ENCODE peak calls at places on chromosomes 16 and 17, in eight cellular contexts. Y is CD8-positive, alpha-beta T cell; U is mesendoderm; L is SJSA1; P is T-helper 17 cell; Z is heart left ventricle; R is GM23248; I is CD8-positive, alpha-beta memory T cell. C is an unnamed sample.

GRCh38 chr16:55955845-55956244 is 80.7 kb upstream of the CES5A start:
- DNase-seq in U (no peak), L (no peak), P (no peak), Y (no peak), R (no peak), Z (peak; percentile 87), I (no peak), C (no peak)

GRCh38 chr16:80718480-80719220 is 85.7 kb downstream of the CDYL2 start:
- DNase-seq in I (no peak), R (no peak), U (peak; percentile 39), Z (no peak), P (no peak), Y (no peak), L (no peak), C (no peak)

GRCh38 chr17:14737984-14738651 is 437.2 kb downstream of the HS3ST3B1 start:
- DNase-seq in L (peak; percentile 94), I (no peak), U (peak; percentile 57), P (no peak), Z (peak; percentile 54), Y (no peak), R (peak; percentile 98), C (no peak)

GRCh38 chr16:49750341-49751011 is 105.4 kb downstream of the ZNF423 start:
- DNase-seq in Z (no peak), L (no peak), P (no peak), R (peak; percentile 31), U (no peak), Y (no peak), I (no peak), C (no peak)

GRCh38 chr17:51734462-51734861 is 424.1 kb downstream of the CA10 start:
- DNase-seq in U (peak; percentile 63), Y (no peak), P (no peak), R (peak; percentile 6), I (no peak), L (no peak), Z (peak; percentile 18), C (no peak)

GRCh38 chr17:66379539-66379938 is 77.1 kb downstream of the PRKCA start:
- DNase-seq in I (no peak), L (no peak), Z (no peak), U (no peak), R (no peak), Y (no peak), P (no peak), C (no peak)

GRCh38 chr17:65711671-65712276 is 150.3 kb upstream of the AXIN2 start:
- DNase-seq in U (no peak), R (no peak), Z (no peak), Y (no peak), P (no peak), L (no peak), I (no peak), C (no peak)

GRCh38 chr16:23013484-23013883 is 135.8 kb downstream of the USP31 start:
- DNase-seq in U (peak; percentile 47), P (no peak), R (peak; percentile 2), Z (no peak), Y (no peak), I (no peak), L (no peak), C (no peak)

GRCh38 chr17:64630309-64631223 is 31.5 kb downstream of the SMURF2 start:
- DNase-seq in U (no peak), Y (no peak), L (no peak), P (no peak), R (no peak), Z (no peak), I (no peak), C (no peak)

GRCh38 chr17:48246623-48247022 is 139.1 kb downstream of the SNX11 start:
- DNase-seq in U (peak; percentile 65), L (peak; percentile 60), P (no peak), R (peak; percentile 46), I (no peak), Z (no peak), Y (no peak), C (no peak)

GRCh38 chr16:23519282-23519681 is 9.0 kb upstream of the GGA2 start:
- DNase-seq in U (no peak), P (no peak), L (no peak), I (no peak), Z (no peak), Y (no peak), R (peak; percentile 7), C (no peak)

GRCh38 chr16:57316390-57317017 is 32.0 kb upstream of the PLLP start:
- DNase-seq in L (peak; percentile 84), U (peak; percentile 65), I (no peak), Y (no peak), Z (no peak), R (peak; percentile 94), P (no peak), C (no peak)

GRCh38 chr17:2174048-2174447 is 119.1 kb downstream of the HIC1 start:
- DNase-seq in I (no peak), L (peak; percentile 43), P (no peak), Z (no peak), Y (no peak), U (no peak), R (peak; percentile 63), C (no peak)

GRCh38 chr17:3963214-3964201 is 729 bp downstream of the ATP2A3 start:
- DNase-seq in Y (peak; percentile 76), L (no peak), P (peak; percentile 63), U (no peak), Z (no peak), R (no peak), I (peak; percentile 66), C (peak; percentile 89)

GRCh38 chr17:32349503-32349853 is 479 bp upstream of the ZNF207 start:
- DNase-seq in I (no peak), L (no peak), R (peak; percentile 45), P (no peak), U (peak; percentile 29), Y (no peak), Z (no peak), C (no peak)

GRCh38 chr16:17828012-17828411 is 357.3 kb upstream of the XYLT1 start:
- DNase-seq in L (peak; percentile 10), Y (no peak), Z (no peak), P (no peak), R (peak; percentile 77), I (no peak), U (no peak), C (no peak)

GRCh38 chr16:8594149-8594666 is 3.9 kb upstream of the TMEM114 start:
- DNase-seq in U (no peak), P (no peak), R (no peak), L (no peak), Y (no peak), Z (no peak), I (no peak), C (no peak)

GRCh38 chr17:37147301-37147812 is 198.6 kb downstream of the AATF start:
- DNase-seq in I (no peak), P (no peak), Y (no peak), R (no peak), L (peak; percentile 10), U (no peak), Z (no peak), C (peak; percentile 28)

GRCh38 chr17:17041018-17041521 is 1.2 kb upstream of the MPRIP start:
- DNase-seq in I (no peak), U (peak; percentile 67), R (peak; percentile 88), Y (no peak), L (peak; percentile 65), Z (peak; percentile 65), P (no peak), C (no peak)

GRCh38 chr16:48676836-48677235 is 66.9 kb upstream of the N4BP1 start:
- DNase-seq in I (no peak), L (no peak), U (no peak), Y (no peak), R (peak; percentile 45), P (no peak), Z (no peak), C (no peak)

GRCh38 chr17:61201211-61201610 is 198.4 kb upstream of the TBX2 start:
- DNase-seq in Y (no peak), R (peak; percentile 91), P (no peak), I (no peak), U (no peak), L (peak; percentile 96), Z (no peak), C (no peak)

GRCh38 chr16:88007321-88007731 is 56.1 kb downstream of the BANP start:
- DNase-seq in R (no peak), P (no peak), U (no peak), Z (no peak), I (no peak), L (no peak), Y (no peak), C (no peak)

GRCh38 chr16:75789237-75789636 is 62.9 kb upstream of the CPHXL start:
- DNase-seq in U (peak; percentile 55), I (no peak), Y (no peak), R (peak; percentile 66), Z (no peak), L (peak; percentile 29), P (no peak), C (peak; percentile 15)

GRCh38 chr17:48162946-48163506 is 55.5 kb downstream of the SNX11 start:
- DNase-seq in U (no peak), Y (no peak), I (no peak), L (peak; percentile 77), R (no peak), Z (no peak), P (no peak), C (no peak)

GRCh38 chr17:72440961-72441360 is 320.1 kb downstream of the SOX9 start:
- DNase-seq in Z (no peak), I (no peak), L (no peak), Y (no peak), R (no peak), P (no peak), U (no peak), C (no peak)

C was measured in naive B cell.